ENCODE peak calls at places on chromosomes 12 and 14, in nine cellular contexts. X is left lung, J is IMR-90, H is AG04450, R is tibial nerve, K is A673, T is cardiac muscle cell, L is tibial artery, B is fibroblast of lung. Q is an unnamed sample. For H3K27me3, the result is how much of the 10 kb centered on the place peaks cover.

GRCh38 chr12:80064269-80064668 is 35.1 kb upstream of the OTOGL start:
- DNase-seq in J (peak), X (no peak), R (no peak), T (no peak), K (no peak), H (peak), B (peak), L (no peak), Q (no peak)

GRCh38 chr14:22767323-22767589 is 768 bp downstream of the OXA1L start:
- DNase-seq in X (no peak), L (no peak), T (no peak), R (no peak), K (no peak), B (no peak), H (no peak), J (no peak), Q (no peak)

GRCh38 chr14:37270629-37271028 is 72.9 kb downstream of the MIPOL1 start:
- DNase-seq in K (no peak), R (no peak), J (no peak), B (no peak), T (no peak), X (no peak), H (no peak), L (no peak), Q (no peak)

GRCh38 chr14:94598816-94599655 is 13.2 kb upstream of the SERPINA3 start:
- DNase-seq in T (no peak), B (peak), X (no peak), R (peak), K (peak), L (peak), J (peak), H (peak), Q (peak)

GRCh38 chr12:63804746-63805145 is 25.0 kb downstream of the RXYLT1 start:
- DNase-seq in R (no peak), B (no peak), K (no peak), X (no peak), T (no peak), L (no peak), H (no peak), J (peak), Q (no peak)

GRCh38 chr14:103500148-103500990 is 22.3 kb downstream of the CKB start:
- DNase-seq in B (peak), H (peak), J (peak), L (peak), X (peak), R (peak), K (peak), T (peak), Q (no peak)

GRCh38 chr12:57518920-57519757 is 1.2 kb downstream of the DDIT3 start:
- DNase-seq in B (peak), R (no peak), H (no peak), L (peak), X (no peak), K (peak), J (peak), T (no peak), Q (no peak)

GRCh38 chr12:119980247-119980646 is 8.8 kb upstream of the BICDL1 start:
- DNase-seq in X (no peak), K (no peak), R (no peak), J (no peak), B (no peak), T (no peak), L (no peak), H (no peak), Q (no peak)

GRCh38 chr12:82873951-82874350 is 187.2 kb downstream of the TMTC2 start:
- DNase-seq in B (peak), T (no peak), H (no peak), J (no peak), X (no peak), R (no peak), L (no peak), K (peak), Q (no peak)

GRCh38 chr12:24222968-24223367 is 273.5 kb upstream of the SOX5 start:
- DNase-seq in K (peak), R (no peak), L (no peak), B (peak), J (peak), T (no peak), H (peak), X (no peak), Q (no peak)

GRCh38 chr12:48903363-48903981 is 21.8 kb downstream of the FKBP11 start:
- DNase-seq in J (peak), R (no peak), B (no peak), L (no peak), H (no peak), T (no peak), X (no peak), K (no peak), Q (no peak)

GRCh38 chr12:4036872-4037271 is 163.7 kb upstream of the PARP11 start:
- DNase-seq in L (no peak), J (no peak), X (no peak), T (no peak), B (no peak), R (no peak), H (no peak), K (no peak), Q (no peak)

GRCh38 chr14:59333668-59334067 is 131.5 kb downstream of the GPR135 start:
- DNase-seq in X (no peak), J (peak), T (peak), R (no peak), H (peak), L (no peak), K (peak), B (peak), Q (peak)

GRCh38 chr14:69046468-69046867 is 67.4 kb upstream of the ACTN1 start:
- DNase-seq in L (peak), T (no peak), J (peak), B (peak), X (no peak), K (no peak), R (no peak), H (no peak), Q (no peak)

GRCh38 chr12:57334219-57334618 is 83.2 kb upstream of the STAC3 start:
- DNase-seq in R (no peak), J (no peak), L (no peak), B (no peak), H (no peak), T (no peak), X (no peak), K (no peak), Q (no peak)

GRCh38 chr12:110549716-110550115 is 33.4 kb downstream of the PPTC7 start:
- DNase-seq in B (no peak), H (no peak), R (no peak), J (no peak), T (peak), L (no peak), X (no peak), K (no peak), Q (no peak)

GRCh38 chr14:100142073-100143040 is 17.1 kb downstream of the DEGS2 start:
- DNase-seq in K (no peak), H (no peak), R (no peak), T (no peak), X (no peak), L (no peak), B (no peak), J (no peak), Q (no peak)

GRCh38 chr12:2339022-2339431 is 286.2 kb downstream of the CACNA1C start:
- DNase-seq in L (no peak), T (no peak), J (peak), K (no peak), R (no peak), B (peak), X (no peak), H (peak), Q (peak)

GRCh38 chr14:92540472-92541048 is 27.0 kb downstream of the RIN3 start:
- DNase-seq in T (no peak), R (peak), K (peak), L (peak), H (peak), X (peak), B (peak), J (peak), Q (peak)

GRCh38 chr14:27199272-27199671 is 601.4 kb upstream of the NOVA1 start:
- DNase-seq in X (no peak), K (no peak), J (no peak), R (no peak), B (no peak), T (no peak), L (no peak), H (no peak), Q (no peak)

GRCh38 chr14:24297190-24297964 is 2.2 kb downstream of the DHRS1 start:
- DNase-seq in H (no peak), K (peak), J (peak), L (no peak), R (no peak), B (peak), T (peak), X (no peak), Q (no peak)

GRCh38 chr12:85955127-85955526 is 81.0 kb downstream of the NTS start:
- DNase-seq in J (no peak), R (no peak), L (no peak), K (peak), T (no peak), H (no peak), X (no peak), B (peak), Q (no peak)

GRCh38 chr12:128761305-128761880 is 62.4 kb downstream of the SLC15A4 start:
- DNase-seq in K (no peak), X (no peak), B (no peak), J (no peak), L (no peak), R (no peak), T (no peak), H (no peak), Q (peak)

GRCh38 chr12:124259168-124260066 is 35.5 kb upstream of the RFLNA start:
- DNase-seq in J (no peak), L (no peak), X (no peak), R (no peak), B (peak), H (no peak), K (peak), T (no peak), Q (no peak)

GRCh38 chr12:32647275-32647674 is 31.8 kb upstream of the DNM1L start:
- DNase-seq in H (no peak), B (no peak), X (no peak), J (no peak), K (no peak), T (no peak), L (no peak), R (no peak), Q (no peak)

GRCh38 chr12:66049538-66050282 is 80.8 kb downstream of the LLPH start:
- DNase-seq in R (no peak), X (no peak), T (no peak), H (no peak), J (peak), L (no peak), K (no peak), B (peak), Q (no peak)

GRCh38 chr12:85278598-85279448 is 1.2 kb upstream of the ALX1 start:
- DNase-seq in L (no peak), J (no peak), H (no peak), X (peak), K (no peak), R (no peak), T (no peak), B (no peak), Q (no peak)

GRCh38 chr12:69475237-69475984 is 5.2 kb downstream of the FRS2 start:
- DNase-seq in R (no peak), X (no peak), J (peak), H (no peak), K (no peak), L (no peak), B (peak), T (peak), Q (no peak)

GRCh38 chr14:103899833-103900232 is 28.4 kb upstream of the TDRD9 start:
- DNase-seq in J (no peak), K (no peak), H (no peak), T (no peak), R (no peak), L (no peak), X (peak), B (no peak), Q (no peak)

GRCh38 chr12:79560165-79560889 is 130.4 kb downstream of the PAWR start:
- DNase-seq in H (no peak), R (no peak), X (no peak), J (no peak), T (no peak), K (no peak), B (no peak), L (no peak), Q (no peak)

GRCh38 chr12:98002887-98003493 is 512.4 kb upstream of the TMPO start:
- DNase-seq in L (peak), T (peak), R (no peak), B (peak), K (peak), X (no peak), J (peak), H (no peak), Q (no peak)

GRCh38 chr14:94412671-94413638 is 24.6 kb upstream of the SERPINA1 start:
- DNase-seq in B (no peak), R (no peak), T (no peak), L (no peak), K (no peak), H (no peak), X (no peak), J (no peak), Q (no peak)

GRCh38 chr12:87150969-87151662 is 878.1 kb downstream of the C12orf50 start:
- DNase-seq in H (no peak), B (no peak), T (no peak), J (no peak), X (no peak), K (peak), L (no peak), R (no peak), Q (no peak)

GRCh38 chr12:94276725-94277124 is 128.3 kb downstream of the PLXNC1 start:
- DNase-seq in R (no peak), H (no peak), K (no peak), B (no peak), X (no peak), L (no peak), J (no peak), T (no peak), Q (no peak)

GRCh38 chr12:132602578-132603239 is 7.7 kb downstream of the LRCOL1 start:
- DNase-seq in X (peak), R (no peak), K (no peak), H (no peak), L (no peak), B (no peak), J (no peak), T (no peak), Q (no peak)

GRCh38 chr14:50733479-50733878 is 65.4 kb upstream of the SAV1 start:
- DNase-seq in T (no peak), K (no peak), R (no peak), L (no peak), B (no peak), X (no peak), J (no peak), H (no peak), Q (no peak)

GRCh38 chr12:95351745-95352144 is 122.2 kb upstream of the METAP2 start:
- DNase-seq in B (no peak), J (no peak), X (no peak), R (no peak), H (no peak), K (no peak), T (no peak), L (peak), Q (no peak)

GRCh38 chr12:15963271-15963670 is 52.1 kb downstream of the DERA start:
- DNase-seq in T (no peak), R (no peak), K (no peak), B (peak), H (no peak), X (no peak), L (no peak), J (peak), Q (peak)

GRCh38 chr12:130435826-130436225 is 98.1 kb downstream of the PIWIL1 start:
- DNase-seq in T (no peak), L (no peak), K (no peak), B (no peak), J (no peak), R (peak), H (no peak), X (no peak), Q (no peak)

GRCh38 chr14:75609606-75610476 is 31.4 kb downstream of the FLVCR2 start:
- DNase-seq in B (peak), R (no peak), H (no peak), J (no peak), L (peak), X (no peak), T (no peak), K (no peak), Q (no peak)

DNA sequence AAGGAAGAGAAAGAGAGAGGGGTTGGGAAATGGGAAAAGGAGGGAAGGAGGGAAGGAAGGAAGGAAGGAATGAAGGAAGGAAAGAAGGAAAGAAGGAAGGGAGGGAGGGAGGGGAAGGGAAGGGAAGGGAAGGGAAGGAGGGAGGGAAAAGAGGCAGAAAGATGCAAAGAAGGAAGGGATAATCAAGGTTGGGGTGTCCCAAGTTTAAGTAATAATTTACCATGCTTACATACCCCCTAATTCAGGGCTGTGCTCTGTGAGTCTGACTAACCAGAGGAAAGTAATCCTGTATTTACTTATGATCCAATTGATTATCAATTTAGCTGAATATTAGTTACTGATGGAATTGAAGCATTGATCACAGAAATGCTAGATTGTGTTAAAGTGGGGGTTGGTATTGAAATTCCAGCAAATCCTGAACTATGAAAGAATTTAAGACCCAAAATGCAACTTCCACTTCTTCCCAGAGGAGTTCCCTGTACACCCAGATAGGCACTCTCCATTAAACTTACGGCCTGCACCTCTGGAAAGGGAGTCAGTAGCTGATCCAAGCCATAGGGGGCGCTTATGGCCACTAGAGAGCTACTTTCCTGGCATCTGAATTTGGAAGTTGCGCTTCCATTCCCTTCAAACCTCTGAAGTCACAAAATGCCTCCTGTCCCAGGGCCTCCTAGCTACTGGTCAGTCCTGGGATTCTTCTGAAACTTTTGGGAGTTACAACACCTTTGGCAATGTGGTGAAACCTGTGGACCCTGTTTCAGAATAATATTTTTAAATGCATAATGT is 162.7 kb upstream of the PWP1 start:
- DNase-seq in K (peak), J (no peak), L (no peak), R (no peak), B (no peak), T (peak), X (no peak), H (no peak), Q (no peak)
- TF ChIP-seq CTCF in K (peak), J (peak), L (no peak), R (no peak), B (peak), T (no peak), X (no peak), H (peak), Q (peak)

GRCh38 chr12:19088576-19088975 is 41.0 kb upstream of the PLEKHA5 start:
- DNase-seq in H (no peak), R (no peak), J (no peak), L (no peak), T (no peak), K (no peak), X (no peak), B (no peak), Q (no peak)
- H3K4me3 ChIP-seq in H (no peak), R (no peak), J (no peak), L (no peak), T (no peak), K (no peak), X (no peak), B (no peak), Q (no peak)

DNA sequence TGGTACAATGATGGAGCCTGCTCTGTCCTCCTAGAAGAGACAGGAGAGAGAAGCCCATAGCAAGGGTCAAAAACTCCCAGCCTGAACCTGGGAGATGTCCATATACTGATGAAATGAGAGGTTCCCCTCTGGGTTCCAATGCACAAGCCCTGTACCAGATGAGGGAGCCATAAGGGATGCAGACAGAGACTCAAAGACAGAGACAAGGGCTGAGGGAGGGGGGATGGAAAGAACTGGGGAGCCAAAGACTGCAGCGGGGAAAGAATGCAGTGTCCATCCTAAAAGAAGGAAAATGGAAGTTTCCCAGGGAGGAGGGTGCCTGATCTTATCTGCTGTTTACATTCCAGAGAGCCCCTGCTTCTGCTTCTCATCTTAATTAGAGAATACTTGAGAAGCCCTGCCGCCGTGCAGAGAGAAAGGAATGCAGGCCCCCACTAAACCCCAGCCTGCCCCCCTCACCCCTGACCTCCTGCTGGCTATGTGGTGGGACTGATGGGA is 27.7 kb downstream of the KRT18 start:
- DNase-seq in H (peak), L (no peak), T (peak), K (no peak), J (peak), X (no peak), B (peak), R (no peak), Q (no peak)
- H3K27me3 ChIP-seq in H (under half), L (under half), T (under half), K (under half), J (under half), X (under half), B (under half), R (under half), Q (under half)

GRCh38 chr12:109310247-109311125 is 1.4 kb upstream of the FOXN4 start:
- DNase-seq in H (no peak), X (no peak), R (no peak), T (no peak), K (no peak), L (no peak), J (no peak), B (no peak), Q (no peak)

GRCh38 chr12:109309441-109310246 is 560 bp upstream of the FOXN4 start:
- DNase-seq in B (no peak), R (no peak), X (no peak), L (no peak), J (no peak), K (peak), H (no peak), T (peak), Q (no peak)

GRCh38 chr12:109307051-109307450 is 2.0 kb downstream of the FOXN4 start:
- DNase-seq in X (no peak), K (no peak), B (no peak), R (no peak), T (no peak), L (no peak), H (no peak), J (no peak), Q (no peak)

GRCh38 chr12:109305547-109305946 is 3.5 kb downstream of the FOXN4 start:
- DNase-seq in K (no peak), X (no peak), H (no peak), B (no peak), J (no peak), T (no peak), L (no peak), R (no peak), Q (no peak)

GRCh38 chr12:109308534-109309440 is at the start of gene FOXN4:
- DNase-seq in J (no peak), X (peak), B (no peak), L (no peak), T (peak), K (no peak), H (no peak), R (no peak), Q (no peak)
- TF ChIP-seq CTCF in J (no peak), X (no peak), B (no peak), L (no peak), T (no peak), K (no peak), H (no peak), R (no peak), Q (no peak)

DNA sequence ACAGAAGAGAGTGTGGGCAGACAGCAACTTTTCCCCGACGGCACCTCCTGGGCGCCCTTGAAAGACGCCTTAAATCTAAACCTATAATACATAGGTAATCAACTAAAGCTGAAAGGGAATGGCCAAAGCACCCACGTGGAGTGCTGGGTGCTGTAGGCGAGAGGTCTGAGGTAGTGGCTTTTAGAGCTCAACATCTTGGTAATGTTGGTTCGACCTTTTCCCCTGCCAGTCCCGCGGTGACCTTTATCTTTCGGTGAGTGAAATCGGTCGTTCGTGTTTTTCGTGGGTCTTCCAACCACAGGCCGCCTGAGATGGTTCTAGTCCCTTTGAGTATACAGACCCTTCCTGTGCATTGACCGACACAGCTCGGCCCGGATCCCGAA is 9.1 kb downstream of the OR6S1 start:
- DNase-seq in L (no peak), X (no peak), B (no peak), J (no peak), R (no peak), K (no peak), T (no peak), H (no peak), Q (no peak)
- H3K4me3 ChIP-seq in L (peak), X (no peak), B (peak), J (peak), R (peak), K (peak), T (peak), H (peak), Q (peak)